ENCODE peak calls at places on chromosomes 11 and 22, in six cellular contexts. S is DMS 273 treated with DMSO at 0.1 percent for 48 hours, O is HS-27A, C is GM23248, I is HL-60, T is GM03348. R is an unnamed sample.

GRCh38 chr11:26649884-26650283 is 72.0 kb downstream of the SLC5A12 start:
- DNase-seq in S (peak), O (peak), C (peak), I (peak), T (peak), R (peak)

GRCh38 chr11:47464479-47464878 is 15.5 kb upstream of the RAPSN start:
- DNase-seq in S (no peak), O (no peak), C (peak), I (no peak), T (no peak), R (peak)

GRCh38 chr11:19345848-19346681 is 105.3 kb upstream of the E2F8 start:
- DNase-seq in S (no peak), O (no peak), C (peak), I (no peak), T (peak), R (peak)

GRCh38 chr11:126060651-126061220 is 1.9 kb downstream of the CDON start:
- DNase-seq in S (peak), O (no peak), C (no peak), I (no peak), T (no peak), R (no peak)

GRCh38 chr11:9953994-9954626 is 290.2 kb downstream of the SWAP70 start:
- DNase-seq in S (no peak), O (no peak), C (peak), I (no peak), T (no peak), R (no peak)

GRCh38 chr11:67040147-67040546 is 16.5 kb upstream of the RHOD start:
- DNase-seq in S (no peak), O (no peak), C (no peak), I (no peak), T (no peak), R (no peak)

GRCh38 chr11:35747638-35748037 is 85.1 kb downstream of the TRIM44 start:
- DNase-seq in S (peak), O (no peak), C (no peak), I (no peak), T (no peak), R (no peak)

GRCh38 chr22:50271519-50271970 is 1.4 kb upstream of the MAPK11 start:
- DNase-seq in S (no peak), O (no peak), C (peak), I (peak), T (peak), R (peak)

GRCh38 chr11:108580043-108580442 is 13.5 kb downstream of the EXPH5 start:
- DNase-seq in S (no peak), O (no peak), C (no peak), I (no peak), T (no peak), R (no peak)

GRCh38 chr11:12455938-12456337 is 78.6 kb downstream of the PARVA start:
- DNase-seq in S (no peak), O (peak), C (peak), I (no peak), T (peak), R (no peak)

GRCh38 chr11:111986589-111986988 is 38.6 kb upstream of the DLAT start:
- DNase-seq in S (no peak), O (no peak), C (no peak), I (no peak), T (no peak), R (no peak)

GRCh38 chr22:33210129-33210784 is 152.1 kb upstream of the SYN3 start:
- DNase-seq in S (peak), O (no peak), C (peak), I (peak), T (peak), R (peak)

GRCh38 chr11:80163441-80163840 is 722.6 kb upstream of the TENM4 start:
- DNase-seq in S (no peak), O (no peak), C (no peak), I (no peak), T (no peak), R (no peak)

GRCh38 chr11:100557830-100558611 is 129.1 kb upstream of the ARHGAP42 start:
- DNase-seq in S (no peak), O (no peak), C (peak), I (no peak), T (peak), R (no peak)

GRCh38 chr11:75921808-75922207 is 106.8 kb downstream of the UVRAG start:
- DNase-seq in S (no peak), O (no peak), C (no peak), I (no peak), T (no peak), R (no peak)

GRCh38 chr11:36010010-36010740 is 66.3 kb downstream of the LDLRAD3 start:
- DNase-seq in S (peak), O (no peak), C (peak), I (no peak), T (peak), R (no peak)

GRCh38 chr11:60982184-60982583 is 10.7 kb downstream of the CD6 start:
- DNase-seq in S (no peak), O (no peak), C (no peak), I (no peak), T (no peak), R (no peak)

GRCh38 chr11:115493488-115493887 is 10.7 kb downstream of the CADM1 start:
- DNase-seq in S (no peak), O (no peak), C (no peak), I (no peak), T (no peak), R (no peak)

GRCh38 chr11:112285918-112286317 is 25.3 kb upstream of the PLET1 start:
- DNase-seq in S (no peak), O (no peak), C (peak), I (no peak), T (no peak), R (no peak)

GRCh38 chr11:75240381-75241035 is at the start of gene TPBGL:
- DNase-seq in S (no peak), O (no peak), C (peak), I (no peak), T (no peak), R (peak)

R was measured in NCI-H524.